ENCODE peak calls at places on chromosomes 11 and 22, in ten cellular contexts. T is ovary, D is body of pancreas, N is GM12865, L is A549, M is fibroblast of pulmonary artery, O is endothelial cell of umbilical vein, X is keratinocyte, E is Peyer's patch, C is foreskin fibroblast. Y is an unnamed sample.

GRCh38 chr11:88695701-88696414 is 358.3 kb upstream of the CTSC start:
- DNase-seq in T (no peak), D (no peak), N (no peak), L (no peak), M (no peak), O (no peak), X (no peak), E (no peak), C (no peak), Y (no peak)

GRCh38 chr11:33713914-33714398 is 13.3 kb upstream of the C11orf91 start:
- DNase-seq in T (no peak), D (no peak), N (no peak), L (no peak), M (no peak), O (no peak), X (no peak), E (no peak), C (no peak), Y (no peak)

GRCh38 chr11:74325649-74326645 is 14.5 kb upstream of the P4HA3 start:
- DNase-seq in T (peak; percentile 76), D (peak; percentile 86), N (no peak), L (no peak), M (peak; percentile 95), O (peak; percentile 96), X (no peak), E (no peak), C (peak; percentile 87), Y (peak; percentile 97)

GRCh38 chr11:8290122-8290810 is 26.6 kb upstream of the LMO1 start:
- DNase-seq in T (no peak), D (peak; percentile 9), N (no peak), L (no peak), M (no peak), O (no peak), X (no peak), E (peak; percentile 15), C (no peak), Y (no peak)

GRCh38 chr11:78292109-78292803 is 103.5 kb downstream of the USP35 start:
- DNase-seq in T (no peak), D (no peak), N (no peak), L (no peak), M (no peak), O (no peak), X (no peak), E (no peak), C (no peak), Y (no peak)

GRCh38 chr11:128949791-128950454 is 7.3 kb upstream of the TP53AIP1 start:
- DNase-seq in T (no peak), D (peak; percentile 58), N (no peak), L (no peak), M (peak; percentile 18), O (no peak), X (no peak), E (no peak), C (no peak), Y (peak; percentile 39)

GRCh38 chr11:14677146-14677545 is 33.5 kb downstream of the PDE3B start:
- DNase-seq in T (no peak), D (no peak), N (no peak), L (no peak), M (no peak), O (no peak), X (no peak), E (no peak), C (no peak), Y (no peak)

GRCh38 chr11:34552270-34552669 is 38.7 kb upstream of the ELF5 start:
- DNase-seq in T (no peak), D (no peak), N (no peak), L (no peak), M (no peak), O (no peak), X (no peak), E (no peak), C (no peak), Y (no peak)

GRCh38 chr11:93614111-93614784 is 47.2 kb upstream of the CEP295 start:
- DNase-seq in T (no peak), D (no peak), N (peak; percentile 9), L (peak; percentile 19), M (no peak), O (no peak), X (no peak), E (no peak), C (no peak), Y (no peak)

GRCh38 chr22:19503869-19504268 is 20.3 kb downstream of the CLDN5 start:
- DNase-seq in T (no peak), D (no peak), N (no peak), L (no peak), M (no peak), O (no peak), X (no peak), E (no peak), C (no peak), Y (no peak)
- TF ChIP-seq CTCF in T (no peak), D (no peak), N (no peak), L (no peak), M (no peak), O (no peak), X (no peak), E (no peak), C (no peak), Y (no peak)

GRCh38 chr22:50600967-50601668 is 525 bp downstream of the MAPK8IP2 start:
- DNase-seq in T (peak; percentile 54), D (no peak), N (no peak), L (no peak), M (no peak), O (no peak), X (no peak), E (no peak), C (no peak), Y (no peak)
- H3K4me3 ChIP-seq in T (peak overlapping the region; percentile 39), D (no peak overlapping the region), N (no peak overlapping the region), L (peak overlapping the region; percentile 56), M (no peak overlapping the region), O (no peak overlapping the region), X (no peak overlapping the region), E (peak overlapping the region; percentile 57), C (no peak overlapping the region), Y (no peak overlapping the region)

GRCh38 chr22:27257987-27258386 is 543.6 kb downstream of the MN1 start:
- DNase-seq in T (no peak), D (no peak), N (no peak), L (no peak), M (no peak), O (no peak), X (no peak), E (no peak), C (no peak), Y (no peak)
- TF ChIP-seq CTCF in T (no peak), D (no peak), N (no peak), L (no peak), M (no peak), O (no peak), X (no peak), E (no peak), C (no peak), Y (peak; percentile 20)

GRCh38 chr11:123069878-123070821 is 8.2 kb upstream of the HSPA8 start:
- DNase-seq in T (no peak), D (no peak), N (peak; percentile 70), L (no peak), M (no peak), O (no peak), X (no peak), E (no peak), C (no peak), Y (no peak)

GRCh38 chr11:123076484-123076883 is 14.5 kb upstream of the HSPA8 start:
- DNase-seq in T (no peak), D (no peak), N (no peak), L (no peak), M (no peak), O (no peak), X (no peak), E (no peak), C (no peak), Y (no peak)

GRCh38 chr11:123073343-123074057 is 11.6 kb upstream of the HSPA8 start:
- DNase-seq in T (no peak), D (no peak), N (no peak), L (no peak), M (no peak), O (no peak), X (no peak), E (no peak), C (no peak), Y (no peak)

GRCh38 chr11:123072762-123073161 is 10.8 kb upstream of the HSPA8 start:
- DNase-seq in T (no peak), D (no peak), N (no peak), L (no peak), M (no peak), O (no peak), X (no peak), E (no peak), C (no peak), Y (no peak)

DNA sequence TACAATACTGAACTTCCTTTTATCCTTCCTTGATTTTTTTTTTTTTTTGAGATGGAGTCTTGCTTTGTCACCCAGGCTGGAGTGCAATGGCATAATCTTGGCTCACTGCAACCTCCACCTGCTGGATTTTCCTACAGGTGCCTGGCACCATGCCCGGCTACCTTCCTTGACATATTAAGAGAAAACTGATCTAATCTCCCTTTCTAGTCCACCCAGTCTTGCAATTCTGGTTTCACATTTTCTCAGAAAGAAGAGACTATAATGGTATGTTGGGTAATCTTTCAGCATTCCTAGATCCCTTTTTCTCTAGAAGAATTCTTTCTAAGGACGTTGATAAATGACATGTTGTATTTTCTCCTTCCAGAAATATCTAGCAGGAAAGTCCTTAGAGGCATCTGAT is 10.3 kb upstream of the HSPA8 start:
- DNase-seq in T (no peak), D (peak; percentile 91), N (no peak), L (no peak), M (no peak), O (no peak), X (no peak), E (no peak), C (no peak), Y (no peak)
- H3K4me3 ChIP-seq in T (no peak overlapping the region), D (no peak overlapping the region), N (no peak overlapping the region), L (no peak overlapping the region), M (no peak overlapping the region), O (no peak overlapping the region), X (no peak overlapping the region), E (no peak overlapping the region), C (no peak overlapping the region), Y (no peak overlapping the region)

GRCh38 chr22:21713428-21714058 is 22.1 kb downstream of the YPEL1 start:
- DNase-seq in T (no peak), D (no peak), N (no peak), L (no peak), M (no peak), O (no peak), X (no peak), E (no peak), C (no peak), Y (no peak)
- TF ChIP-seq CTCF in T (no peak), D (no peak), N (no peak), L (no peak), M (no peak), O (no peak), X (no peak), E (no peak), C (no peak), Y (no peak)

GRCh38 chr11:19079643-19080440 is 19.3 kb upstream of the MRGPRX2 start:
- DNase-seq in T (no peak), D (peak; percentile 50), N (no peak), L (peak; percentile 19), M (peak; percentile 91), O (peak; percentile 89), X (peak; percentile 41), E (no peak), C (peak; percentile 94), Y (peak; percentile 97)
- H3K4me3 ChIP-seq in T (no peak overlapping the region), D (no peak overlapping the region), N (no peak overlapping the region), L (no peak overlapping the region), M (no peak overlapping the region), O (no peak overlapping the region), X (no peak overlapping the region), E (no peak overlapping the region), C (no peak overlapping the region), Y (no peak overlapping the region)